ENCODE peak calls at places on chromosomes 12 and 14, in six cellular contexts. One of them, this sample, is unnamed. For H3K4me1, the result is how much of the 10 kb centered on the place peaks cover.

GRCh38 chr12:101570022-101570421 is 24.7 kb upstream of the MYBPC1 start:
- DNase-seq in PC-3: peak
- DNase-seq in transverse colon: no peak
- DNase-seq in NT2/D1: no peak
- DNase-seq in cardiac muscle cell: no peak
- DNase-seq in PC-9: no peak
- DNase-seq in this sample: no peak

GRCh38 chr12:106112094-106112822 is 26.5 kb downstream of the NUAK1 start:
- DNase-seq in cardiac muscle cell: no peak
- DNase-seq in NT2/D1: no peak
- DNase-seq in transverse colon: no peak
- DNase-seq in PC-9: no peak
- DNase-seq in PC-3: no peak
- DNase-seq in this sample: no peak

GRCh38 chr14:104821971-104822608 is 21.2 kb downstream of the ZBTB42 start:
- DNase-seq in NT2/D1: no peak
- DNase-seq in PC-3: no peak
- DNase-seq in transverse colon: no peak
- DNase-seq in PC-9: no peak
- DNase-seq in cardiac muscle cell: no peak
- DNase-seq in this sample: peak

GRCh38 chr12:83065562-83065961 is 378.9 kb downstream of the TMTC2 start:
- DNase-seq in cardiac muscle cell: no peak
- DNase-seq in PC-3: no peak
- DNase-seq in transverse colon: no peak
- DNase-seq in PC-9: no peak
- DNase-seq in NT2/D1: no peak
- DNase-seq in this sample: no peak

GRCh38 chr14:37232907-37233481 is 35.3 kb downstream of the MIPOL1 start:
- DNase-seq in PC-9: no peak
- DNase-seq in transverse colon: no peak
- DNase-seq in NT2/D1: peak
- DNase-seq in PC-3: peak
- DNase-seq in cardiac muscle cell: peak
- DNase-seq in this sample: no peak

GRCh38 chr12:23853640-23854039 is 95.8 kb downstream of the SOX5 start:
- DNase-seq in PC-3: no peak
- DNase-seq in PC-9: no peak
- DNase-seq in cardiac muscle cell: no peak
- DNase-seq in NT2/D1: no peak
- DNase-seq in transverse colon: no peak
- DNase-seq in this sample: no peak

GRCh38 chr12:103848917-103849491 is 8.0 kb upstream of the NT5DC3 start:
- DNase-seq in NT2/D1: no peak
- DNase-seq in transverse colon: no peak
- DNase-seq in cardiac muscle cell: no peak
- DNase-seq in PC-3: no peak
- DNase-seq in PC-9: no peak
- DNase-seq in this sample: no peak

GRCh38 chr12:38892976-38893375 is 12.4 kb downstream of the CPNE8 start:
- DNase-seq in PC-3: no peak
- DNase-seq in cardiac muscle cell: no peak
- DNase-seq in NT2/D1: no peak
- DNase-seq in transverse colon: no peak
- DNase-seq in PC-9: no peak
- DNase-seq in this sample: no peak

GRCh38 chr14:21096889-21097615 is 1.4 kb downstream of the ZNF219 start:
- DNase-seq in NT2/D1: no peak
- DNase-seq in PC-3: no peak
- DNase-seq in cardiac muscle cell: no peak
- DNase-seq in PC-9: no peak
- DNase-seq in transverse colon: no peak
- DNase-seq in this sample: no peak

GRCh38 chr12:19153396-19153795 is 23.9 kb downstream of the PLEKHA5 start:
- DNase-seq in cardiac muscle cell: no peak
- DNase-seq in transverse colon: no peak
- DNase-seq in PC-9: no peak
- DNase-seq in NT2/D1: no peak
- DNase-seq in PC-3: no peak
- DNase-seq in this sample: no peak

GRCh38 chr14:62614117-62614516 is 431.1 kb downstream of the KCNH5 start:
- DNase-seq in PC-9: no peak
- DNase-seq in cardiac muscle cell: no peak
- DNase-seq in PC-3: no peak
- DNase-seq in transverse colon: no peak
- DNase-seq in NT2/D1: no peak
- DNase-seq in this sample: no peak

GRCh38 chr12:85557850-85558249 is 277.8 kb downstream of the ALX1 start:
- DNase-seq in cardiac muscle cell: no peak
- DNase-seq in PC-9: no peak
- DNase-seq in transverse colon: no peak
- DNase-seq in NT2/D1: no peak
- DNase-seq in PC-3: no peak
- DNase-seq in this sample: no peak

GRCh38 chr12:84701041-84701440 is 211.6 kb downstream of the SLC6A15 start:
- DNase-seq in PC-3: no peak
- DNase-seq in transverse colon: no peak
- DNase-seq in PC-9: no peak
- DNase-seq in cardiac muscle cell: no peak
- DNase-seq in NT2/D1: no peak
- DNase-seq in this sample: no peak

GRCh38 chr14:76718306-76719075 is 42.8 kb upstream of the VASH1 start:
- DNase-seq in transverse colon: no peak
- DNase-seq in cardiac muscle cell: no peak
- DNase-seq in PC-3: no peak
- DNase-seq in NT2/D1: no peak
- DNase-seq in PC-9: no peak
- DNase-seq in this sample: no peak

GRCh38 chr12:43336962-43337555 is 214.9 kb downstream of the ADAMTS20 start:
- DNase-seq in cardiac muscle cell: peak
- DNase-seq in PC-3: peak
- DNase-seq in PC-9: no peak
- DNase-seq in transverse colon: no peak
- DNase-seq in NT2/D1: peak
- DNase-seq in this sample: no peak

DNA sequence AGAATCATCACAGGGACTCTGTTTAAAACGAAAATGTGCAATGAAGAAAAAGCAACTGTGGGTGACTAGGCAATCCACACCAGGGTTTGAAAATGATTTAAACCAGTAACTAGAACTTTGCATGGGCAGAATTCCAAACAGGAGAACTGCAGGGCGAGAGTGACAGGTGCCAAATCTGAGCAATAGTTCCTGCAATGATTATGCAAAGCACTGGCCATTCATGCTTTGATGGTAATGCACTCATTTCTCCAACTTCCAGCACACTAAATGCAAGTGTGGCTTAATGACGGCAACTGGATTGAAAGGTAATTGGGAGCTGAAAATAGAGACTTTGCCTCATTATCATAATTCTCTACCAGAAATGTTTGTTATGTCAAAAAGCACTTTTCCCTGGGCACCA is 140.5 kb upstream of the TMCC3 start:
- DNase-seq in cardiac muscle cell: no peak
- DNase-seq in PC-3: no peak
- DNase-seq in transverse colon: no peak
- DNase-seq in PC-9: no peak
- DNase-seq in NT2/D1: no peak
- DNase-seq in this sample: no peak
- H3K4me1 ChIP-seq in cardiac muscle cell: under half
- H3K4me1 ChIP-seq in PC-3: under half
- H3K4me1 ChIP-seq in transverse colon: under half
- H3K4me1 ChIP-seq in PC-9: under half
- H3K4me1 ChIP-seq in NT2/D1: under half
- H3K4me1 ChIP-seq in this sample: under half

GRCh38 chr14:101150010-101150409 is 246.5 kb upstream of the RTL1 start:
- DNase-seq in cardiac muscle cell: no peak
- DNase-seq in PC-9: no peak
- DNase-seq in NT2/D1: no peak
- DNase-seq in transverse colon: no peak
- DNase-seq in PC-3: no peak
- DNase-seq in this sample: no peak
- H3K4me1 ChIP-seq in cardiac muscle cell: under half
- H3K4me1 ChIP-seq in PC-9: under half
- H3K4me1 ChIP-seq in NT2/D1: under half
- H3K4me1 ChIP-seq in transverse colon: under half
- H3K4me1 ChIP-seq in PC-3: under half
- H3K4me1 ChIP-seq in this sample: under half

GRCh38 chr12:46470975-46471374 is 98.4 kb upstream of the SLC38A2 start:
- DNase-seq in NT2/D1: no peak
- DNase-seq in PC-9: no peak
- DNase-seq in transverse colon: no peak
- DNase-seq in PC-3: peak
- DNase-seq in cardiac muscle cell: no peak
- DNase-seq in this sample: no peak

GRCh38 chr12:46471404-46471803 is 98.8 kb upstream of the SLC38A2 start:
- DNase-seq in PC-3: no peak
- DNase-seq in PC-9: no peak
- DNase-seq in transverse colon: no peak
- DNase-seq in cardiac muscle cell: no peak
- DNase-seq in NT2/D1: no peak
- DNase-seq in this sample: no peak

GRCh38 chr12:46472893-46473633 is 100.5 kb upstream of the SLC38A2 start:
- DNase-seq in PC-9: no peak
- DNase-seq in cardiac muscle cell: peak
- DNase-seq in NT2/D1: no peak
- DNase-seq in PC-3: peak
- DNase-seq in transverse colon: no peak
- DNase-seq in this sample: no peak

GRCh38 chr12:46473634-46474201 is 101.1 kb upstream of the SLC38A2 start:
- DNase-seq in transverse colon: peak
- DNase-seq in PC-9: peak
- DNase-seq in NT2/D1: no peak
- DNase-seq in cardiac muscle cell: no peak
- DNase-seq in PC-3: peak
- DNase-seq in this sample: peak

GRCh38 chr12:46472144-46472705 is 99.7 kb upstream of the SLC38A2 start:
- DNase-seq in cardiac muscle cell: no peak
- DNase-seq in NT2/D1: no peak
- DNase-seq in PC-3: no peak
- DNase-seq in PC-9: no peak
- DNase-seq in transverse colon: no peak
- DNase-seq in this sample: no peak
- H3K4me1 ChIP-seq in cardiac muscle cell: under half
- H3K4me1 ChIP-seq in NT2/D1: under half
- H3K4me1 ChIP-seq in PC-3: half or more
- H3K4me1 ChIP-seq in PC-9: half or more
- H3K4me1 ChIP-seq in transverse colon: under half
- H3K4me1 ChIP-seq in this sample: half or more

GRCh38 chr14:49999216-49999761 is 106.4 kb downstream of the ARF6 start:
- DNase-seq in PC-3: peak
- DNase-seq in PC-9: peak
- DNase-seq in transverse colon: peak
- DNase-seq in cardiac muscle cell: no peak
- DNase-seq in NT2/D1: no peak
- DNase-seq in this sample: peak

GRCh38 chr14:49999826-50000214 is 106.9 kb downstream of the ARF6 start:
- DNase-seq in PC-3: no peak
- DNase-seq in PC-9: no peak
- DNase-seq in NT2/D1: no peak
- DNase-seq in transverse colon: no peak
- DNase-seq in cardiac muscle cell: no peak
- DNase-seq in this sample: no peak

GRCh38 chr14:50001146-50001998 is 108.5 kb downstream of the ARF6 start:
- DNase-seq in PC-9: peak
- DNase-seq in NT2/D1: no peak
- DNase-seq in PC-3: peak
- DNase-seq in transverse colon: peak
- DNase-seq in cardiac muscle cell: no peak
- DNase-seq in this sample: no peak

GRCh38 chr14:50001999-50002925 is 109.4 kb downstream of the ARF6 start:
- DNase-seq in PC-9: no peak
- DNase-seq in NT2/D1: no peak
- DNase-seq in PC-3: no peak
- DNase-seq in cardiac muscle cell: no peak
- DNase-seq in transverse colon: peak
- DNase-seq in this sample: no peak

GRCh38 chr14:50000215-50001145 is 107.6 kb downstream of the ARF6 start:
- DNase-seq in PC-9: no peak
- DNase-seq in transverse colon: peak
- DNase-seq in cardiac muscle cell: peak
- DNase-seq in PC-3: peak
- DNase-seq in NT2/D1: peak
- DNase-seq in this sample: peak
- H3K4me1 ChIP-seq in PC-9: half or more
- H3K4me1 ChIP-seq in transverse colon: half or more
- H3K4me1 ChIP-seq in cardiac muscle cell: under half
- H3K4me1 ChIP-seq in PC-3: half or more
- H3K4me1 ChIP-seq in NT2/D1: under half
- H3K4me1 ChIP-seq in this sample: under half

DNA sequence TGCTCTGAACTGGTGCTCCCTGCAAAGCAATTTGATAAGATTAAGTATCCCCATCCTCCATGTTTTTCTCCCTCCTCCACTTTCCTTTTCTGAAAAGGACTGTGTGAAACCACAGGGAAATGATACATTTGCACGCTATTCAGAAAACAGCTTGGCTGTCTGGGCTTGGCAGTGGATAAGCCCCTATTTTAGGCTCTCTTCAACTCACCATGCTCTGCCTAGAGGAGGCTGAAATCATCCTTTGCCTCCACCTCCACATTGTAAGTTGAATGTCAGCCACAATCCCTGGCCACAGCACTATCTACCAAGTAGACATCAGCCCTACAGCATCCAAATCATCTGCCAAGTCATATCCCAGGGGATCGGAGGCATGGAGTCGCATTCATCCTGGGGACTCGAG is 642.3 kb downstream of the RPS29 start:
- DNase-seq in cardiac muscle cell: no peak
- DNase-seq in NT2/D1: no peak
- DNase-seq in PC-3: no peak
- DNase-seq in PC-9: no peak
- DNase-seq in transverse colon: no peak
- DNase-seq in this sample: no peak
- H3K4me1 ChIP-seq in cardiac muscle cell: under half
- H3K4me1 ChIP-seq in NT2/D1: under half
- H3K4me1 ChIP-seq in PC-3: under half
- H3K4me1 ChIP-seq in PC-9: under half
- H3K4me1 ChIP-seq in transverse colon: under half
- H3K4me1 ChIP-seq in this sample: under half

GRCh38 chr14:73774244-73774575 is 60.0 kb upstream of the PNMA1 start:
- DNase-seq in NT2/D1: no peak
- DNase-seq in PC-9: no peak
- DNase-seq in cardiac muscle cell: no peak
- DNase-seq in transverse colon: no peak
- DNase-seq in PC-3: no peak
- DNase-seq in this sample: no peak
- H3K4me1 ChIP-seq in NT2/D1: under half
- H3K4me1 ChIP-seq in PC-9: under half
- H3K4me1 ChIP-seq in cardiac muscle cell: under half
- H3K4me1 ChIP-seq in transverse colon: half or more
- H3K4me1 ChIP-seq in PC-3: under half
- H3K4me1 ChIP-seq in this sample: half or more

GRCh38 chr14:95519699-95520098 is 3.2 kb upstream of the SYNE3 start:
- DNase-seq in NT2/D1: no peak
- DNase-seq in transverse colon: peak
- DNase-seq in PC-9: no peak
- DNase-seq in cardiac muscle cell: no peak
- DNase-seq in PC-3: peak
- DNase-seq in this sample: peak
- H3K4me1 ChIP-seq in NT2/D1: under half
- H3K4me1 ChIP-seq in transverse colon: half or more
- H3K4me1 ChIP-seq in PC-9: under half
- H3K4me1 ChIP-seq in cardiac muscle cell: under half
- H3K4me1 ChIP-seq in PC-3: under half
- H3K4me1 ChIP-seq in this sample: under half

This sample was measured in heart left ventricle.